ENCODE peak calls at places on chromosomes 4 and X, in nine cellular contexts. I is hypothalamus; M is adrenal gland; T is GM20000; Z is endothelial cell; F is GOT3; Y is T-helper 1 cell; E is stimulated activated CD4-positive, alpha-beta T cell treated with anti-CD3 and anti-CD28 coated beads, Interleukin-1b, Interleukin-23, amount 100 ng/mL, for 4 hours; X is cardiac fibroblast. G is an unnamed sample.

GRCh38 chr4:74133786-74134499 is 24.0 kb upstream of the MTHFD2L start:
- DNase-seq in I (peak), T (peak), M (peak), F (peak), Z (peak), X (peak), Y (no peak), E (peak), G (peak)

GRCh38 chr4:10730590-10730989 is 46.0 kb upstream of the CLNK start:
- DNase-seq in M (no peak), I (no peak), X (no peak), Z (no peak), E (no peak), Y (no peak), F (no peak), T (peak), G (no peak)

GRCh38 chr4:46123872-46124755 is at the start of gene GABRG1:
- DNase-seq in M (no peak), F (no peak), T (no peak), Z (no peak), X (no peak), I (peak), Y (no peak), E (no peak), G (no peak)

GRCh38 chr4:5524900-5525299 is 183.5 kb downstream of the EVC2 start:
- DNase-seq in M (peak), I (peak), E (no peak), X (peak), F (no peak), T (no peak), Y (no peak), Z (no peak), G (no peak)

GRCh38 chr4:7285244-7286122 is 93.1 kb downstream of the SORCS2 start:
- DNase-seq in Y (no peak), T (no peak), I (no peak), M (no peak), F (no peak), Z (no peak), E (no peak), X (no peak), G (no peak)

GRCh38 chr4:110287130-110287529 is 88.7 kb upstream of the ELOVL6 start:
- DNase-seq in E (no peak), I (no peak), X (peak), T (peak), Y (no peak), F (no peak), Z (no peak), M (peak), G (no peak)

GRCh38 chr4:5798447-5798846 is 87.4 kb downstream of the EVC start:
- DNase-seq in T (no peak), Z (no peak), E (no peak), Y (no peak), I (no peak), F (no peak), X (peak), M (no peak), G (no peak)

GRCh38 chr4:155371432-155372043 is 5.2 kb downstream of the MAP9 start:
- DNase-seq in I (no peak), Y (no peak), F (no peak), E (no peak), T (no peak), X (peak), Z (no peak), M (no peak), G (peak)

GRCh38 chr4:129929052-129929451 is 833.1 kb downstream of the C4orf33 start:
- DNase-seq in I (no peak), Y (no peak), F (no peak), T (no peak), M (no peak), Z (peak), E (no peak), X (no peak), G (peak)

GRCh38 chr4:153159728-153160221 is 44.5 kb upstream of the TRIM2 start:
- DNase-seq in T (no peak), I (no peak), Y (no peak), M (no peak), F (no peak), X (peak), E (no peak), Z (no peak), G (no peak)

GRCh38 chr4:20046931-20047677 is 204.6 kb upstream of the SLIT2 start:
- DNase-seq in Z (no peak), T (no peak), F (no peak), M (no peak), X (peak), I (no peak), Y (no peak), E (no peak), G (no peak)

GRCh38 chrX:22247169-22247568 is 25.5 kb upstream of the CBLL2 start:
- DNase-seq in M (no peak), I (no peak), Z (no peak), T (no peak), Y (no peak), F (no peak), X (peak), E (no peak), G (no peak)

GRCh38 chrX:101265869-101266428 is 25.2 kb downstream of the TAF7L start:
- DNase-seq in T (no peak), X (peak), F (no peak), Y (no peak), E (no peak), Z (no peak), I (no peak), M (no peak), G (no peak)

GRCh38 chr4:124684301-124684700 is 28.2 kb downstream of the ANKRD50 start:
- DNase-seq in I (no peak), T (no peak), Y (no peak), X (no peak), Z (no peak), E (no peak), M (no peak), F (no peak), G (no peak)

GRCh38 chr4:76386566-76387305 is 34.2 kb downstream of the CCDC158 start:
- DNase-seq in E (no peak), T (no peak), F (no peak), X (peak), M (no peak), I (no peak), Z (no peak), Y (no peak), G (no peak)

GRCh38 chrX:67624324-67624723 is 80.5 kb downstream of the AR start:
- DNase-seq in E (no peak), M (no peak), F (no peak), X (no peak), T (no peak), Y (no peak), I (no peak), Z (no peak), G (no peak)

GRCh38 chrX:111270339-111270738 is at the start of gene CAPN6:
- DNase-seq in T (no peak), Z (no peak), F (no peak), X (no peak), E (no peak), Y (no peak), I (no peak), M (no peak), G (no peak)

GRCh38 chrX:118971552-118971951 is 2.9 kb upstream of the LONRF3 start:
- DNase-seq in I (no peak), X (no peak), Z (no peak), F (no peak), Y (no peak), M (no peak), T (no peak), E (no peak), G (no peak)

GRCh38 chrX:150508461-150509367 is 59.7 kb upstream of the MTM1 start:
- DNase-seq in I (peak), M (peak), E (no peak), T (no peak), Z (peak), F (no peak), X (peak), Y (no peak), G (no peak)

GRCh38 chr4:20403317-20403716 is 151.6 kb downstream of the SLIT2 start:
- DNase-seq in Y (no peak), I (no peak), F (no peak), T (no peak), Z (no peak), X (no peak), E (no peak), M (no peak), G (peak)

GRCh38 chr4:147683172-147683571 is 791 bp downstream of the PRMT9 start:
- DNase-seq in I (no peak), Y (no peak), E (no peak), T (peak), X (peak), M (peak), Z (no peak), F (no peak), G (peak)

GRCh38 chr4:114250439-114250891 is 271.0 kb upstream of the ARSJ start:
- DNase-seq in T (no peak), M (no peak), I (no peak), X (no peak), E (no peak), F (no peak), Y (no peak), Z (no peak), G (no peak)

G was measured in Karpas-422.